ENCODE peak calls at places on chromosomes 11 and 22, in eight cellular contexts. H is neuronal stem cell, C is SJCRH30, T is cardiac muscle cell, B is right atrium auricular region, I is ovary, U is mesendoderm, V is lower lobe of right lung. A is an unnamed sample. For H3K4me1, the result is how much of the 10 kb centered on the place peaks cover.

GRCh38 chr11:32262367-32262766 is 171.5 kb downstream of the RCN1 start:
- DNase-seq in B (no peak), H (no peak), I (no peak), V (no peak), T (no peak), C (no peak), U (no peak), A (no peak)

GRCh38 chr11:14189874-14190273 is 169.1 kb downstream of the RRAS2 start:
- DNase-seq in C (no peak), V (no peak), T (peak), H (no peak), I (peak), B (peak), U (no peak), A (peak)

GRCh38 chr11:99693941-99694492 is 673.3 kb downstream of the CNTN5 start:
- DNase-seq in C (no peak), B (no peak), V (no peak), I (no peak), T (peak), U (no peak), H (no peak), A (no peak)

GRCh38 chr11:35944503-35945136 is 758 bp downstream of the LDLRAD3 start:
- DNase-seq in H (no peak), U (no peak), T (peak), C (peak), V (peak), B (no peak), I (peak), A (no peak)

GRCh38 chr11:64914123-64914522 is 2.9 kb downstream of the ATG2A start:
- DNase-seq in H (no peak), C (no peak), B (no peak), V (no peak), I (no peak), T (no peak), U (no peak), A (no peak)

GRCh38 chr11:111378773-111379499 is at the start of gene POU2AF1:
- DNase-seq in C (no peak), H (no peak), V (no peak), T (peak), B (no peak), I (no peak), U (no peak), A (no peak)

GRCh38 chr22:31734512-31734911 is 15.4 kb downstream of the PRR14L start:
- DNase-seq in B (no peak), U (peak), T (peak), C (no peak), I (no peak), V (no peak), H (no peak), A (no peak)

GRCh38 chr11:87722756-87723599 is 452.3 kb downstream of the RAB38 start:
- DNase-seq in U (peak), T (peak), I (no peak), C (peak), B (no peak), V (no peak), H (no peak), A (peak)

GRCh38 chr11:120029321-120029720 is 108.6 kb downstream of the TRIM29 start:
- DNase-seq in V (no peak), B (no peak), U (no peak), H (no peak), T (no peak), I (no peak), C (no peak), A (no peak)

GRCh38 chr11:39817248-39817647 is 1642.2 kb downstream of the LRRC4C start:
- DNase-seq in U (peak), C (no peak), B (no peak), I (no peak), H (no peak), V (no peak), T (no peak), A (no peak)

GRCh38 chr11:27596388-27596787 is 89.8 kb upstream of the LIN7C start:
- DNase-seq in I (no peak), V (no peak), T (no peak), U (no peak), C (no peak), B (no peak), H (no peak), A (no peak)
- H3K4me1 ChIP-seq in I (under half), V (under half), T (under half), U (under half), C (under half), B (under half), H (under half), A (under half)

GRCh38 chr22:30233582-30233981 is 13.0 kb downstream of the LIF start:
- DNase-seq in B (no peak), T (no peak), U (no peak), H (no peak), I (no peak), V (no peak), C (no peak), A (no peak)

GRCh38 chr22:30236875-30237274 is 9.7 kb downstream of the LIF start:
- DNase-seq in U (no peak), C (no peak), I (no peak), V (no peak), B (no peak), H (no peak), T (no peak), A (no peak)

GRCh38 chr22:30232716-30233218 is 13.8 kb downstream of the LIF start:
- DNase-seq in U (peak), V (no peak), H (no peak), I (no peak), B (no peak), C (no peak), T (peak), A (no peak)

GRCh38 chr22:30235687-30236170 is 10.8 kb downstream of the LIF start:
- DNase-seq in U (peak), I (no peak), C (peak), T (peak), V (no peak), B (no peak), H (no peak), A (no peak)

DNA sequence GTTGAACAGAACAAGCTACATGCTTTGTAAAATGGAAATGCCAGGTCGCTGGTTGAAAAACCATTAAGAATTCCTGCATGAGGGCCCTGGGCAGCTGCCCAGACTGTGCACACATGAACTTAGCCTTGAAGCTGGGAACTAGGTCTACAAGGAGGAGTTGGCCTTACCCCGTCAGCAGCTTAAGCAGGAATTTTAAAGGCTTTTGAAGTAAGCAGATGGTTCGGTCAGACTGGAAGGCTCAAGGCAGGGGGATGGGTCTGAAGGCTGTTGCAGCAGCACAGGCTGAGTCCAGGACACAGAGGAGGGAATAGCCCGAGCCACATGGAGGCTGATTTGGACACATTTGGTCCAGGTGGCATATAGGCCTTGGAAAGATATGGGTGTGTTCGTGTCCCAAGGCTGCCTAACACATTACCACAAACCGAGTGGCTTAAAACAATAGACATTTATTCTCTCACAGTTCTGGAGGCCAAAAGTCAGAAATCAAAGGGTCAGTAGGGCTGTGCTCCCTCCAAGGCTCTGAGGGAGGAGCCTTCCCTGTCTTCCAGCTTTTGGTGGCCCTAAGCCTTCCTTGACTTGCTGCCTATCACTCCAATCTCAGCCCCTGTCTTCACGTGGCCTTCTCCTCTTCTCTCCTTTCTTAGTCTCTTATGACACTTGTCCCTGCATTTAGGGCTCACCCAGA is 11.6 kb downstream of the LIF start:
- DNase-seq in T (peak), H (no peak), B (no peak), V (no peak), I (peak), U (peak), C (peak), A (no peak)
- H3K4me1 ChIP-seq in T (under half), H (under half), B (under half), V (under half), I (under half), U (under half), C (half or more), A (under half)

DNA sequence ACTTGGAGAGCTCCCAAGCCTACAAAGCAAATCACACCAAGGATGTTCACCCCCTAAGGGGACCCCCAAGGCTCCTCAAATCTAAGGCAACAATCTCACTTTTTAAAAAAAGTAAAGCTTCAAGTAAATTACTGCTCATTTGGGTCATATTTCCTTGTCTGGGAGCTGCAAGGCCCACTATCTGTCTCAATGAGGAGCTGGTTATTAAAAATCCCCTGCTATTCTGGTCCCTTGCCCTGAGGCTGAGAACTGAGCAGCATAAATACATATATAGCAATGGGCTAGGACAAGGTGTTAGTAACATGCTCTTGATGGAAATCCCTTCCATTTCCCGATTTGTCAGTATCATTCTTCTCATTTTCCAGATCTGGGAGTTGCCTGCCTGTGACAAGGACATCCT is 119.3 kb downstream of the ETS1 start:
- DNase-seq in T (no peak), U (no peak), B (no peak), V (no peak), H (no peak), C (no peak), I (no peak), A (no peak)
- H3K4me1 ChIP-seq in T (under half), U (under half), B (half or more), V (half or more), H (under half), C (under half), I (under half), A (half or more)

GRCh38 chr22:47884200-47884599 is 1121.8 kb downstream of the TBC1D22A start:
- DNase-seq in U (no peak), I (no peak), C (no peak), T (no peak), H (no peak), B (no peak), V (no peak), A (no peak)
- H3K4me1 ChIP-seq in U (under half), I (under half), C (under half), T (under half), H (under half), B (under half), V (under half), A (under half)